ENCODE peak calls at places on chromosomes 3 and 15, in five cellular contexts. X is HCT116, M is DND-41, S is psoas muscle, I is stomach. T is an unnamed sample. For H3K4me1, the result is how much of the 10 kb centered on the place peaks cover.

GRCh38 chr15:81338422-81339007 is 14.6 kb upstream of the STARD5 start:
- DNase-seq in X (peak), M (no peak), S (peak), I (no peak), T (peak)

GRCh38 chr3:11565932-11566331 is 77.8 kb downstream of the VGLL4 start:
- DNase-seq in X (no peak), M (no peak), S (no peak), I (no peak), T (no peak)

GRCh38 chr3:57717491-57717890 is 24.6 kb upstream of the DENND6A start:
- DNase-seq in X (no peak), M (no peak), S (no peak), I (no peak), T (no peak)

GRCh38 chr3:127804141-127804540 is 18.2 kb downstream of the MGLL start:
- DNase-seq in X (no peak), M (no peak), S (peak), I (no peak), T (no peak)

GRCh38 chr3:42668793-42669217 is 15.3 kb downstream of the ZBTB47 start:
- DNase-seq in X (no peak), M (no peak), S (no peak), I (no peak), T (no peak)

GRCh38 chr15:22936577-22937472 is 43.3 kb downstream of the CYFIP1 start:
- DNase-seq in X (no peak), M (no peak), S (no peak), I (no peak), T (no peak)

GRCh38 chr3:129688310-129688895 is 81.9 kb upstream of the PLXND1 start:
- DNase-seq in X (no peak), M (no peak), S (peak), I (peak), T (no peak)

GRCh38 chr3:62049033-62049432 is 324.3 kb downstream of the FEZF2 start:
- DNase-seq in X (no peak), M (no peak), S (no peak), I (no peak), T (no peak)

GRCh38 chr15:67836955-67837354 is 2.9 kb downstream of the RNU6-1 start:
- DNase-seq in X (no peak), M (no peak), S (peak), I (no peak), T (no peak)

GRCh38 chr15:67834593-67835348 is 5.1 kb downstream of the RNU6-1 start:
- DNase-seq in X (no peak), M (no peak), S (peak), I (no peak), T (no peak)

GRCh38 chr15:67835349-67836133 is 4.3 kb downstream of the RNU6-1 start:
- DNase-seq in X (no peak), M (no peak), S (peak), I (no peak), T (no peak)

GRCh38 chr15:67836134-67836455 is 3.8 kb downstream of the RNU6-1 start:
- DNase-seq in X (no peak), M (no peak), S (peak), I (no peak), T (no peak)

DNA sequence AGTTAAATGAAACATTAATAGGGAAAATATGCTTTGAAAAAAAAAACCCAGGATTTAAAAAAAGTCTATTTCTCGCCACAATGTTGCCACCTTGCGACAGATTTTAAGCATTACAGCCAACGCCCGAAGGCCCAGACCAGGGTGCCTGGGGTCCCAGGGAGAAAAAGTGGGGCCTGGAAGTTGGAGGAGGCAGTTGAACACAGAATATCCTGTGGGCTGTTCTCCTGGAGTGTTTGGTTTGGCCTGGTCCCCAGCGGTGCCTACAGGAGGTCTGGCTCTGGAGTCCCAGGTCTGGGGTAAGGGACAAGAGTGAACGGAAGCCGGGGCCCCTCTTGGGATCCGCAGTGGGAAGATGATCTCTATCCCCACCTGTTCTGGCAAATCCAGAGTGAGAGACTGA is 3.4 kb downstream of the RNU6-1 start:
- DNase-seq in X (no peak), M (peak), S (peak), I (peak), T (no peak)
- H3K4me1 ChIP-seq in X (under half), M (under half), S (under half), I (half or more), T (under half)

GRCh38 chr15:68082735-68083134 is 28.6 kb downstream of the PIAS1 start:
- DNase-seq in X (no peak), M (no peak), S (no peak), I (no peak), T (no peak)
- H3K4me1 ChIP-seq in X (under half), M (under half), S (half or more), I (under half), T (under half)

GRCh38 chr15:45606841-45607240 is 19.7 kb downstream of the BLOC1S6 start:
- DNase-seq in X (no peak), M (no peak), S (no peak), I (no peak), T (no peak)

GRCh38 chr15:45612790-45613415 is 21.9 kb upstream of the SQOR start:
- DNase-seq in X (no peak), M (no peak), S (no peak), I (no peak), T (no peak)

GRCh38 chr15:45606413-45606812 is 19.2 kb downstream of the BLOC1S6 start:
- DNase-seq in X (no peak), M (no peak), S (no peak), I (no peak), T (no peak)

GRCh38 chr15:45616901-45617323 is 17.9 kb upstream of the SQOR start:
- DNase-seq in X (no peak), M (no peak), S (no peak), I (no peak), T (peak)

DNA sequence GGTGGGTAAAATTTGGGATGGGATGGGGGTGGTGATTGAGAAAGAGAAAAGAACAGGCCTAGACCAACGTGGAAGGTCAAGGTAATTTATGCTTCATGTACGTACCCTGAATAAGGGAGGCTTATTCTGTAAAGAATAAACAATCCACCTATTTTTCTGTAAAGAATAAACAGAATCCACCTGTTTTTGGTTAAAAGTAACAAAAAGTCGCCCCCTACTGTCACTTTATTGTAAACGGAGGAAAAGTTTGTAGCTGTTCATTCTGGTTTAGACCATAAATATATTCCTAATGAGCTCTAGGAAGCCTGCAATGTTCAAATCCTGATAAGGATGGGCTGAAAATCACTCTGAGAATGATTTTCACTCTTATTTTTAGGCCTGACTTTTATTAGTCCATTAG is 23.5 kb upstream of the SQOR start:
- DNase-seq in X (no peak), M (no peak), S (no peak), I (no peak), T (peak)
- H3K4me1 ChIP-seq in X (under half), M (under half), S (under half), I (under half), T (under half)

DNA sequence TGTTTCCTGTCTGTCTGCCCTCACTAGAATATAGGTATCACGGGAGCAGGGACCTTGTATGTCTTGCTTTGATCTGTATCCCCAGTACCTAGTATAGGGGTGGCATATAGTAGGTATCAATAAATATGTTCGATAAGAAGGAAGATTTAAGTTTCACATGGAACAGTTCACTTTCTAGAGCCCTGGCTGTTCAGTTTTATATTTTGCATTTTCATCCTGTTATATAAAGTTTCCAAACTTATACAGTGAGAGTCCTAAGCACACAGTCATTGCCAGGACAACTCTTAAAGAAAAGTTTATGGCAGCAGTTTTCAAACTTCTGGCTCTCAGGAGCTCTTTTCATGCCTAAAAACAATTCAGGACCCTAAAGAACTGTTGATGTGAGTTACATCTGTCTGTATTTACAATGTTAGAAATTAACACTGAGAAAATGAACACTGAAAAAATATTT is 13.4 kb downstream of the ITPR1 start:
- DNase-seq in X (no peak), M (no peak), S (no peak), I (no peak), T (no peak)
- H3K4me1 ChIP-seq in X (under half), M (under half), S (under half), I (under half), T (under half)

DNA sequence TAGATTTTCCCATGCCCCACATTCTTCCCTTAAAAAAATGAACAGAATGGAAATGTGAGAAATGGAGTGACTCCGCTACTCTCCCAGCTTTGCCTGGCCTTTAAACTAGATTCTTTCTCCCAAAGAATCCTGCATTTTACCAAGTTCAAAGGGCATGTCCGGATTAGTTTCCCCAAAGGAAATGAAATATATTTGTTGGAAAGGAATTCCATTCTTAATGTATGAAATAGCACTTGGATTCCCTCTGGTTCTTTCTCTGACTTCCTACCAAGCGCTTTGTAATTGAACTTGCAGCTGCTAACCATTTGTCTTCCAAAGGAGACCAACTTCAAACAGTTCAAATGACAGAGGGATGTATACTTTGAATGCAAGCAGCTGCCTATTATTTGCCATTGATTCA is 18.9 kb downstream of the MAP2K1 start:
- DNase-seq in X (no peak), M (no peak), S (no peak), I (no peak), T (no peak)
- H3K4me1 ChIP-seq in X (under half), M (half or more), S (under half), I (under half), T (under half)

GRCh38 chr15:88644741-88645140 is 5.9 kb downstream of the ISG20 start:
- DNase-seq in X (no peak), M (no peak), S (no peak), I (peak), T (no peak)

GRCh38 chr15:88645171-88646087 is 6.6 kb downstream of the ISG20 start:
- DNase-seq in X (no peak), M (no peak), S (no peak), I (peak), T (no peak)

GRCh38 chr15:88646951-88647350 is 8.1 kb downstream of the ISG20 start:
- DNase-seq in X (no peak), M (no peak), S (no peak), I (peak), T (no peak)

GRCh38 chr15:88647362-88648105 is 8.7 kb downstream of the ISG20 start:
- DNase-seq in X (no peak), M (no peak), S (no peak), I (peak), T (peak)

GRCh38 chr15:88646088-88646405 is 7.2 kb downstream of the ISG20 start:
- DNase-seq in X (no peak), M (no peak), S (no peak), I (no peak), T (no peak)
- H3K4me1 ChIP-seq in X (under half), M (under half), S (under half), I (half or more), T (under half)

GRCh38 chr15:35186346-35186745 is 101.3 kb upstream of the NANOGP8 start:
- DNase-seq in X (no peak), M (no peak), S (no peak), I (no peak), T (no peak)
- H3K4me1 ChIP-seq in X (under half), M (under half), S (under half), I (under half), T (under half)

GRCh38 chr3:197366301-197367044 is 68.1 kb upstream of the DLG1 start:
- DNase-seq in X (no peak), M (no peak), S (no peak), I (no peak), T (peak)
- H3K4me1 ChIP-seq in X (under half), M (under half), S (under half), I (under half), T (under half)

DNA sequence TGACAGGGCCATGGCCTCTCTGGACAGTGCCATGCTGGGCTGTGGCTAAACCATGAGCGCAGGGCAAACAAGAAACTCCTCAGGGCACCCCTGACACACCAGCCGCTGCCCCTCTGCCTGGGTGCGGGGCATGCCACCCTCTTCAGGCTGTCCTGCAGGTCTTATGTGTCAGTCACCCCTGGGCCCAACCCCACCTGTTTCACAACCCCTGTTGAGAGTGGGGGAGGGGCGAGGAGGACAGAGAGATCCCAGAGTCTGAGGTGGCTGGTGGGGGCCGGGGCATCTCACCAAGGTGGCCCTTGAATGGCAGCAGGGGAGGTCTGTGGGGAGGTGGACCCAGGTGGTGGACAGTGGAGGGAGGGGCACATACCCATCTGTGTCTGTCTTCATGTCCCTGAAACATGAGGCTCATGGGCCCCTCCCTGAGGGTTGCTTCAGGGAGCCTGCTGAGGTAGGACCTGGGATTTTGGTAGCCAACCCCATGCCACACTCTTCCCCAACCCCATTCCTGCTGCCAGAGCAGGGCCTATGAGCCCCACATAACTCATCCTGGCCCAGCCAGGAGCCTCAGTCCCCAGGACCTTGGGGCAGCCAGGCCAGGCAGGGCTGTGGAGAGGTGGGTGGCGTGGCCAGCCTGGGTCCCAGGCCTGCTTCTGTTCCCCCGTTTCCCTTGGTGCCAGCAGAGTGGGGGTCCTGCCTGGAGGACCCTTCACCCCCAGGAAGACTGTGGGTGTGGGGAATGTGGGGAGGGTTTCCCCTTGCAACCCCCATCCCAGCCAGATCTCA is 1.7 kb upstream of the STAB1 start:
- DNase-seq in X (no peak), M (no peak), S (peak), I (no peak), T (no peak)
- H3K4me1 ChIP-seq in X (under half), M (under half), S (under half), I (under half), T (under half)

GRCh38 chr3:70973558-70973957 is 610.0 kb downstream of the FOXP1 start:
- DNase-seq in X (no peak), M (no peak), S (no peak), I (no peak), T (no peak)
- H3K4me1 ChIP-seq in X (under half), M (under half), S (under half), I (under half), T (under half)

T was measured in PC-9.